ENCODE peak calls at places on chromosomes 3 and 15, in nine cellular contexts. C, I, T, N, J, H, W, K and L are unnamed samples.

GRCh38 chr15:67680645-67681044 is 138.1 kb downstream of the MAP2K5 start:
- DNase-seq in N (no peak), J (no peak), K (no peak), W (no peak), T (peak; percentile 40), C (no peak), I (no peak), H (no peak), L (no peak)

GRCh38 chr15:75696303-75696657 is 16.4 kb downstream of the CSPG4 start:
- DNase-seq in C (no peak), J (no peak), I (no peak), N (no peak), T (no peak), K (no peak), W (no peak), H (no peak), L (no peak)

GRCh38 chr3:141797819-141798405 is 34.7 kb downstream of the GRK7 start:
- DNase-seq in H (no peak), W (peak; percentile 13), K (no peak), T (no peak), C (no peak), J (no peak), I (no peak), N (no peak), L (no peak)

GRCh38 chr3:139529624-139530023 is 9.9 kb downstream of the RBP1 start:
- DNase-seq in K (no peak), J (no peak), W (no peak), I (no peak), H (no peak), C (no peak), T (no peak), N (no peak), L (no peak)

GRCh38 chr3:177053107-177053506 is 144.2 kb downstream of the TBL1XR1 start:
- DNase-seq in C (no peak), J (no peak), H (no peak), T (no peak), N (no peak), I (no peak), W (no peak), K (no peak), L (no peak)

GRCh38 chr3:66181764-66182163 is 39.0 kb upstream of the SLC25A26 start:
- DNase-seq in H (no peak), K (no peak), C (no peak), T (no peak), J (no peak), W (no peak), I (no peak), N (no peak), L (no peak)

GRCh38 chr3:121894191-121894990 is at the start of gene SLC15A2:
- DNase-seq in C (no peak), W (peak; percentile 60), K (no peak), J (no peak), H (no peak), I (peak; percentile 19), T (no peak), N (no peak), L (no peak)

GRCh38 chr3:11381563-11381962 is 109.4 kb downstream of the ATG7 start:
- DNase-seq in T (no peak), H (no peak), J (no peak), C (no peak), N (no peak), W (peak; percentile 71), I (no peak), K (no peak), L (no peak)

GRCh38 chr3:150956376-150956775 is 16.2 kb downstream of the CLRN1 start:
- DNase-seq in H (no peak), T (no peak), C (peak; percentile 73), I (no peak), W (no peak), K (no peak), N (no peak), J (peak; percentile 6), L (no peak)

GRCh38 chr3:46208167-46208704 is at the start of gene CCR1:
- DNase-seq in C (no peak), N (peak; percentile 13), I (peak; percentile 72), T (peak; percentile 41), H (peak; percentile 55), K (no peak), J (peak; percentile 12), W (peak; percentile 56), L (peak; percentile 96)

GRCh38 chr3:117726776-117727175 is 1017.2 kb downstream of the TUSC7 start:
- DNase-seq in C (no peak), H (no peak), I (no peak), N (no peak), W (no peak), K (no peak), J (no peak), T (no peak), L (no peak)

GRCh38 chr15:66430627-66431026 is 43.9 kb downstream of the MAP2K1 start:
- DNase-seq in J (no peak), K (no peak), W (no peak), H (no peak), T (no peak), C (no peak), I (no peak), N (no peak), L (no peak)

GRCh38 chr3:53195602-53196574 is 34.9 kb downstream of the PRKCD start:
- DNase-seq in I (peak; percentile 46), K (peak; percentile 26), C (peak; percentile 45), T (peak; percentile 66), N (peak; percentile 78), J (no peak), H (no peak), W (peak; percentile 43), L (peak; percentile 30)

GRCh38 chr3:128083396-128083795 is 31.2 kb downstream of the SEC61A1 start:
- DNase-seq in N (no peak), K (no peak), J (no peak), H (no peak), C (no peak), I (no peak), W (no peak), T (no peak), L (no peak)

GRCh38 chr3:151264611-151265010 is 13.7 kb downstream of the P2RY14 start:
- DNase-seq in C (no peak), K (no peak), W (no peak), H (no peak), N (no peak), T (no peak), I (no peak), J (no peak), L (peak; percentile 3)

GRCh38 chr15:75836953-75837321 is 6.3 kb upstream of the UBE2Q2 start:
- DNase-seq in K (no peak), J (peak; percentile 62), W (peak; percentile 51), T (peak; percentile 48), H (peak; percentile 26), C (peak; percentile 57), I (peak; percentile 92), N (no peak), L (peak; percentile 93)

GRCh38 chr15:98881526-98882517 is 125.8 kb downstream of the PGPEP1L start:
- DNase-seq in T (peak; percentile 41), J (no peak), K (no peak), I (peak; percentile 68), H (no peak), W (no peak), N (no peak), C (no peak), L (peak; percentile 75)

GRCh38 chr3:65894679-65895078 is 144.0 kb downstream of the MAGI1 start:
- DNase-seq in C (peak; percentile 58), N (no peak), H (no peak), W (no peak), K (no peak), I (no peak), J (peak; percentile 86), T (no peak), L (no peak)

GRCh38 chr3:98003306-98003969 is 31.2 kb upstream of the RIOX2 start:
- DNase-seq in I (peak; percentile 3), K (no peak), N (no peak), H (no peak), C (no peak), T (peak; percentile 32), W (no peak), J (no peak), L (no peak)

GRCh38 chr3:180002006-180002405 is 34.7 kb downstream of the PEX5L start:
- DNase-seq in C (no peak), N (no peak), W (no peak), J (no peak), K (no peak), I (no peak), T (no peak), H (no peak), L (no peak)

GRCh38 chr3:112303811-112304325 is 9.9 kb upstream of the SLC9C1 start:
- DNase-seq in H (no peak), J (no peak), N (no peak), I (no peak), T (no peak), K (no peak), W (no peak), C (no peak), L (no peak)

GRCh38 chr3:127121850-127122249 is 71.1 kb upstream of the PRR23E start:
- DNase-seq in C (no peak), H (no peak), N (no peak), I (no peak), T (no peak), W (no peak), K (no peak), J (no peak), L (no peak)

GRCh38 chr3:32872487-32873382 is 54.9 kb downstream of the TRIM71 start:
- DNase-seq in K (no peak), N (no peak), T (no peak), J (no peak), W (peak; percentile 37), H (no peak), I (no peak), C (no peak), L (no peak)

GRCh38 chr3:45043715-45044299 is 17.7 kb downstream of the CLEC3B start:
- DNase-seq in H (no peak), K (no peak), J (peak; percentile 59), N (no peak), W (no peak), C (peak; percentile 59), I (peak; percentile 11), T (peak; percentile 82), L (peak; percentile 35)

GRCh38 chr3:24704496-24704895 is 209.8 kb upstream of the THRB start:
- DNase-seq in C (peak; percentile 73), N (no peak), H (no peak), I (no peak), T (no peak), W (no peak), J (no peak), K (no peak), L (no peak)

GRCh38 chr15:90174140-90174891 is 26.8 kb upstream of the SEMA4B start:
- DNase-seq in W (peak; percentile 92), J (no peak), I (no peak), K (no peak), C (no peak), N (no peak), T (no peak), H (no peak), L (no peak)

GRCh38 chr3:3053974-3054373 is 56.2 kb downstream of the IL5RA start:
- DNase-seq in N (no peak), I (no peak), K (no peak), C (no peak), J (no peak), T (peak; percentile 26), W (no peak), H (no peak), L (no peak)

GRCh38 chr3:187798126-187798525 is 52.9 kb upstream of the BCL6 start:
- DNase-seq in W (no peak), T (no peak), C (no peak), J (no peak), N (no peak), I (peak; percentile 6), K (no peak), H (no peak), L (no peak)

GRCh38 chr3:191234216-191234615 is 35.2 kb downstream of the OSTN start:
- DNase-seq in N (no peak), W (no peak), I (no peak), C (no peak), T (no peak), H (no peak), J (no peak), K (no peak), L (no peak)

GRCh38 chr3:177463863-177464262 is 266.6 kb upstream of the TBL1XR1 start:
- DNase-seq in H (no peak), K (no peak), J (no peak), N (no peak), T (no peak), W (no peak), C (no peak), I (no peak), L (no peak)

GRCh38 chr3:8416965-8417364 is 84.7 kb upstream of the LMCD1 start:
- DNase-seq in W (peak; percentile 64), I (peak; percentile 26), K (no peak), N (peak; percentile 32), H (no peak), J (no peak), T (peak; percentile 46), C (peak; percentile 12), L (no peak)